ENCODE peak calls at places on chromosomes 12 and 14, in six cellular contexts. One of them, this sample, is unnamed.
A peak's percentile ranks its signal among the peaks of the same experiment; 100 is the strongest.

GRCh38 chr12:73731658-73732057 is 806.0 kb upstream of the ATXN7L3B start:
- DNase-seq in fibroblast of the aortic adventitia: no peak
- DNase-seq in AG09319: no peak
- DNase-seq in HepG2: no peak
- DNase-seq in NCI-H2081: no peak
- DNase-seq in CD4-positive, CD25-positive, alpha-beta regulatory T cell: no peak
- DNase-seq in this sample: no peak

GRCh38 chr14:68124885-68125731 is 305.5 kb downstream of the RAD51B start:
- DNase-seq in HepG2: peak; percentile 20
- DNase-seq in AG09319: no peak
- DNase-seq in fibroblast of the aortic adventitia: peak; percentile 84
- DNase-seq in NCI-H2081: no peak
- DNase-seq in CD4-positive, CD25-positive, alpha-beta regulatory T cell: no peak
- DNase-seq in this sample: no peak

GRCh38 chr12:50218386-50218785 is 51.2 kb upstream of the CERS5 start:
- DNase-seq in CD4-positive, CD25-positive, alpha-beta regulatory T cell: no peak
- DNase-seq in HepG2: no peak
- DNase-seq in fibroblast of the aortic adventitia: peak; percentile 42
- DNase-seq in NCI-H2081: no peak
- DNase-seq in AG09319: no peak
- DNase-seq in this sample: no peak

GRCh38 chr14:54189358-54190354 is 207.2 kb upstream of the CDKN3 start:
- DNase-seq in NCI-H2081: no peak
- DNase-seq in CD4-positive, CD25-positive, alpha-beta regulatory T cell: no peak
- DNase-seq in AG09319: no peak
- DNase-seq in HepG2: no peak
- DNase-seq in fibroblast of the aortic adventitia: peak; percentile 62
- DNase-seq in this sample: no peak

GRCh38 chr12:70971395-70971794 is 50.9 kb upstream of the PTPRR start:
- DNase-seq in CD4-positive, CD25-positive, alpha-beta regulatory T cell: no peak
- DNase-seq in fibroblast of the aortic adventitia: peak; percentile 95
- DNase-seq in HepG2: no peak
- DNase-seq in AG09319: peak; percentile 67
- DNase-seq in NCI-H2081: no peak
- DNase-seq in this sample: no peak

GRCh38 chr12:101719566-101719965 is 19.7 kb downstream of the SYCP3 start:
- DNase-seq in NCI-H2081: no peak
- DNase-seq in HepG2: no peak
- DNase-seq in fibroblast of the aortic adventitia: peak; percentile 12
- DNase-seq in CD4-positive, CD25-positive, alpha-beta regulatory T cell: no peak
- DNase-seq in AG09319: no peak
- DNase-seq in this sample: no peak

GRCh38 chr14:65431951-65432350 is 19.4 kb downstream of the FUT8 start:
- DNase-seq in HepG2: no peak
- DNase-seq in AG09319: no peak
- DNase-seq in fibroblast of the aortic adventitia: peak; percentile 58
- DNase-seq in CD4-positive, CD25-positive, alpha-beta regulatory T cell: no peak
- DNase-seq in NCI-H2081: no peak
- DNase-seq in this sample: no peak

GRCh38 chr14:21902561-21903199 is 229.1 kb upstream of the OR4E1 start:
- DNase-seq in fibroblast of the aortic adventitia: no peak
- DNase-seq in HepG2: no peak
- DNase-seq in CD4-positive, CD25-positive, alpha-beta regulatory T cell: no peak
- DNase-seq in AG09319: no peak
- DNase-seq in NCI-H2081: no peak
- DNase-seq in this sample: peak; percentile 21

GRCh38 chr12:64203775-64204174 is 18.3 kb downstream of the KICS2 start:
- DNase-seq in NCI-H2081: no peak
- DNase-seq in CD4-positive, CD25-positive, alpha-beta regulatory T cell: no peak
- DNase-seq in AG09319: no peak
- DNase-seq in fibroblast of the aortic adventitia: no peak
- DNase-seq in HepG2: no peak
- DNase-seq in this sample: no peak

GRCh38 chr12:75526655-75527511 is 15.5 kb upstream of the KRR1 start:
- DNase-seq in HepG2: peak; percentile 45
- DNase-seq in AG09319: no peak
- DNase-seq in fibroblast of the aortic adventitia: peak; percentile 82
- DNase-seq in CD4-positive, CD25-positive, alpha-beta regulatory T cell: no peak
- DNase-seq in NCI-H2081: peak; percentile 62
- DNase-seq in this sample: peak; percentile 24

GRCh38 chr12:54479421-54479820 is 6.0 kb upstream of the GTSF1 start:
- DNase-seq in AG09319: peak; percentile 0
- DNase-seq in CD4-positive, CD25-positive, alpha-beta regulatory T cell: no peak
- DNase-seq in NCI-H2081: no peak
- DNase-seq in fibroblast of the aortic adventitia: peak; percentile 81
- DNase-seq in HepG2: no peak
- DNase-seq in this sample: no peak

GRCh38 chr12:64696065-64696741 is 63.0 kb downstream of the GNS start:
- DNase-seq in CD4-positive, CD25-positive, alpha-beta regulatory T cell: no peak
- DNase-seq in NCI-H2081: peak; percentile 48
- DNase-seq in fibroblast of the aortic adventitia: peak; percentile 74
- DNase-seq in AG09319: no peak
- DNase-seq in HepG2: peak; percentile 28
- DNase-seq in this sample: no peak

GRCh38 chr14:71536927-71537772 is 395.1 kb upstream of the RGS6 start:
- DNase-seq in NCI-H2081: no peak
- DNase-seq in CD4-positive, CD25-positive, alpha-beta regulatory T cell: no peak
- DNase-seq in fibroblast of the aortic adventitia: no peak
- DNase-seq in AG09319: no peak
- DNase-seq in HepG2: no peak
- DNase-seq in this sample: no peak

GRCh38 chr14:69316449-69317391 is 56.8 kb downstream of the GALNT16 start:
- DNase-seq in NCI-H2081: no peak
- DNase-seq in HepG2: no peak
- DNase-seq in fibroblast of the aortic adventitia: peak; percentile 100
- DNase-seq in AG09319: peak; percentile 95
- DNase-seq in CD4-positive, CD25-positive, alpha-beta regulatory T cell: no peak
- DNase-seq in this sample: no peak

GRCh38 chr12:53543539-53543938 is 36.3 kb upstream of the NPFF start:
- DNase-seq in NCI-H2081: peak; percentile 77
- DNase-seq in CD4-positive, CD25-positive, alpha-beta regulatory T cell: peak; percentile 19
- DNase-seq in HepG2: peak; percentile 68
- DNase-seq in AG09319: peak; percentile 47
- DNase-seq in fibroblast of the aortic adventitia: peak; percentile 83
- DNase-seq in this sample: peak; percentile 53

GRCh38 chr14:74945261-74945851 is 10.0 kb downstream of the PGF start:
- DNase-seq in NCI-H2081: peak; percentile 10
- DNase-seq in AG09319: no peak
- DNase-seq in fibroblast of the aortic adventitia: peak; percentile 16
- DNase-seq in CD4-positive, CD25-positive, alpha-beta regulatory T cell: no peak
- DNase-seq in HepG2: no peak
- DNase-seq in this sample: no peak

GRCh38 chr12:84036912-84037311 is 875.7 kb downstream of the SLC6A15 start:
- DNase-seq in CD4-positive, CD25-positive, alpha-beta regulatory T cell: no peak
- DNase-seq in HepG2: no peak
- DNase-seq in AG09319: no peak
- DNase-seq in fibroblast of the aortic adventitia: no peak
- DNase-seq in NCI-H2081: no peak
- DNase-seq in this sample: no peak

GRCh38 chr14:103020271-103020910 is 37.0 kb downstream of the CDC42BPB start:
- DNase-seq in CD4-positive, CD25-positive, alpha-beta regulatory T cell: no peak
- DNase-seq in fibroblast of the aortic adventitia: no peak
- DNase-seq in NCI-H2081: no peak
- DNase-seq in AG09319: no peak
- DNase-seq in HepG2: no peak
- DNase-seq in this sample: no peak

GRCh38 chr12:65835256-65835655 is 11.0 kb downstream of the HMGA2 start:
- DNase-seq in CD4-positive, CD25-positive, alpha-beta regulatory T cell: no peak
- DNase-seq in AG09319: no peak
- DNase-seq in fibroblast of the aortic adventitia: no peak
- DNase-seq in HepG2: no peak
- DNase-seq in NCI-H2081: no peak
- DNase-seq in this sample: no peak

GRCh38 chr14:94291906-94292525 is 1.1 kb downstream of the SERPINA10 start:
- DNase-seq in NCI-H2081: no peak
- DNase-seq in CD4-positive, CD25-positive, alpha-beta regulatory T cell: no peak
- DNase-seq in fibroblast of the aortic adventitia: no peak
- DNase-seq in HepG2: peak; percentile 35
- DNase-seq in AG09319: no peak
- DNase-seq in this sample: no peak

GRCh38 chr14:51981218-51981854 is 8.0 kb upstream of the RTRAF start:
- DNase-seq in NCI-H2081: no peak
- DNase-seq in HepG2: no peak
- DNase-seq in AG09319: no peak
- DNase-seq in fibroblast of the aortic adventitia: no peak
- DNase-seq in CD4-positive, CD25-positive, alpha-beta regulatory T cell: no peak
- DNase-seq in this sample: no peak

GRCh38 chr12:66932126-66932525 is 253.2 kb upstream of the GRIP1 start:
- DNase-seq in AG09319: no peak
- DNase-seq in CD4-positive, CD25-positive, alpha-beta regulatory T cell: no peak
- DNase-seq in NCI-H2081: no peak
- DNase-seq in fibroblast of the aortic adventitia: no peak
- DNase-seq in HepG2: no peak
- DNase-seq in this sample: no peak

GRCh38 chr14:103045387-103045869 is 11.9 kb downstream of the CDC42BPB start:
- DNase-seq in NCI-H2081: no peak
- DNase-seq in CD4-positive, CD25-positive, alpha-beta regulatory T cell: no peak
- DNase-seq in HepG2: no peak
- DNase-seq in fibroblast of the aortic adventitia: no peak
- DNase-seq in AG09319: no peak
- DNase-seq in this sample: no peak

GRCh38 chr12:93154753-93155475 is 222.8 kb upstream of the NUDT4 start:
- DNase-seq in AG09319: no peak
- DNase-seq in NCI-H2081: peak; percentile 20
- DNase-seq in CD4-positive, CD25-positive, alpha-beta regulatory T cell: no peak
- DNase-seq in HepG2: no peak
- DNase-seq in fibroblast of the aortic adventitia: peak; percentile 33
- DNase-seq in this sample: no peak

GRCh38 chr12:120892265-120892664 is 11.9 kb downstream of the SPPL3 start:
- DNase-seq in fibroblast of the aortic adventitia: no peak
- DNase-seq in NCI-H2081: no peak
- DNase-seq in CD4-positive, CD25-positive, alpha-beta regulatory T cell: no peak
- DNase-seq in AG09319: no peak
- DNase-seq in HepG2: no peak
- DNase-seq in this sample: no peak

GRCh38 chr12:25436206-25436912 is 116.7 kb downstream of the LMNTD1 start:
- DNase-seq in NCI-H2081: peak; percentile 58
- DNase-seq in AG09319: peak; percentile 72
- DNase-seq in HepG2: peak; percentile 49
- DNase-seq in fibroblast of the aortic adventitia: peak; percentile 96
- DNase-seq in CD4-positive, CD25-positive, alpha-beta regulatory T cell: no peak
- DNase-seq in this sample: peak; percentile 12

GRCh38 chr12:118189761-118190181 is 53.8 kb downstream of the PEBP1 start:
- DNase-seq in NCI-H2081: peak; percentile 82
- DNase-seq in AG09319: no peak
- DNase-seq in HepG2: no peak
- DNase-seq in CD4-positive, CD25-positive, alpha-beta regulatory T cell: no peak
- DNase-seq in fibroblast of the aortic adventitia: peak; percentile 65
- DNase-seq in this sample: no peak

GRCh38 chr14:61502459-61503093 is 181.2 kb downstream of the PRKCH start:
- DNase-seq in AG09319: no peak
- DNase-seq in NCI-H2081: no peak
- DNase-seq in HepG2: no peak
- DNase-seq in fibroblast of the aortic adventitia: no peak
- DNase-seq in CD4-positive, CD25-positive, alpha-beta regulatory T cell: no peak
- DNase-seq in this sample: no peak

GRCh38 chr14:94317259-94317658 is 5.9 kb downstream of the SERPINA6 start:
- DNase-seq in NCI-H2081: no peak
- DNase-seq in fibroblast of the aortic adventitia: peak; percentile 73
- DNase-seq in AG09319: peak; percentile 16
- DNase-seq in CD4-positive, CD25-positive, alpha-beta regulatory T cell: no peak
- DNase-seq in HepG2: peak; percentile 78
- DNase-seq in this sample: no peak

GRCh38 chr12:98559666-98560065 is 33.8 kb upstream of the SLC25A3 start:
- DNase-seq in HepG2: peak; percentile 60
- DNase-seq in NCI-H2081: peak; percentile 8
- DNase-seq in fibroblast of the aortic adventitia: no peak
- DNase-seq in AG09319: no peak
- DNase-seq in CD4-positive, CD25-positive, alpha-beta regulatory T cell: no peak
- DNase-seq in this sample: no peak

GRCh38 chr12:40105515-40106201 is at the start of gene SLC2A13:
- DNase-seq in CD4-positive, CD25-positive, alpha-beta regulatory T cell: peak; percentile 70
- DNase-seq in NCI-H2081: peak; percentile 69
- DNase-seq in fibroblast of the aortic adventitia: peak; percentile 56
- DNase-seq in AG09319: peak; percentile 28
- DNase-seq in HepG2: peak; percentile 42
- DNase-seq in this sample: peak; percentile 72

GRCh38 chr12:15629761-15630160 is 159.4 kb downstream of the EPS8 start:
- DNase-seq in HepG2: no peak
- DNase-seq in fibroblast of the aortic adventitia: peak; percentile 69
- DNase-seq in CD4-positive, CD25-positive, alpha-beta regulatory T cell: no peak
- DNase-seq in NCI-H2081: no peak
- DNase-seq in AG09319: no peak
- DNase-seq in this sample: no peak

GRCh38 chr14:91417134-91417982 is at the start of gene CCDC88C:
- DNase-seq in AG09319: no peak
- DNase-seq in HepG2: peak; percentile 54
- DNase-seq in NCI-H2081: peak; percentile 85
- DNase-seq in CD4-positive, CD25-positive, alpha-beta regulatory T cell: peak; percentile 72
- DNase-seq in fibroblast of the aortic adventitia: no peak
- DNase-seq in this sample: peak; percentile 82